ENCODE peak calls at places on chromosomes 6 and 20, in ten cellular contexts. W is T-helper 2 cell; O is effector memory CD8-positive, alpha-beta T cell; V is Calu3; F is GM23248; Q is NCI-H510A; T is stimulated activated CD4-positive, alpha-beta T cell treated with anti-CD3 and anti-CD28 coated beads, TNF-alpha, amount 100 ng/mL, for 1 hour; B is NCI-H187; X is ACHN; D is astrocyte of the spinal cord. I is an unnamed sample.

GRCh38 chr6:43807228-43808061 is 37.4 kb downstream of the VEGFA start:
- DNase-seq in F (peak), W (no peak), X (no peak), O (no peak), V (no peak), D (no peak), T (no peak), Q (no peak), B (no peak), I (no peak)

GRCh38 chr6:131015630-131016263 is 47.3 kb downstream of the EPB41L2 start:
- DNase-seq in W (no peak), B (no peak), T (no peak), D (peak), V (no peak), O (no peak), Q (no peak), F (peak), X (peak), I (peak)

GRCh38 chr6:166477647-166478365 is 95.1 kb upstream of the MPC1 start:
- DNase-seq in T (no peak), W (no peak), V (no peak), F (no peak), D (no peak), Q (no peak), O (no peak), X (no peak), B (no peak), I (no peak)

GRCh38 chr6:128516514-128516898 is 3.9 kb downstream of the PTPRK start:
- DNase-seq in V (no peak), Q (no peak), W (no peak), T (no peak), D (peak), X (peak), F (peak), B (no peak), O (no peak), I (peak)

GRCh38 chr6:69942485-69942884 is 76.1 kb downstream of the COL19A1 start:
- DNase-seq in F (peak), Q (no peak), T (no peak), V (no peak), D (no peak), B (no peak), W (no peak), O (no peak), X (no peak), I (no peak)

GRCh38 chr6:140228491-140228890 is 854.0 kb upstream of the CITED2 start:
- DNase-seq in O (no peak), Q (no peak), V (no peak), T (no peak), W (no peak), X (no peak), B (no peak), F (no peak), D (no peak), I (no peak)

GRCh38 chr6:40912158-40912946 is 126.7 kb downstream of the UNC5CL start:
- DNase-seq in F (peak), T (no peak), B (peak), V (peak), D (no peak), O (no peak), X (peak), Q (peak), W (no peak), I (peak)

GRCh38 chr20:11112837-11113236 is 439.0 kb upstream of the JAG1 start:
- DNase-seq in F (peak), Q (peak), W (no peak), O (no peak), D (no peak), V (no peak), B (no peak), X (no peak), T (no peak), I (no peak)

GRCh38 chr6:4405609-4406212 is 270.3 kb upstream of the ECI2 start:
- DNase-seq in F (no peak), X (no peak), B (no peak), O (no peak), T (no peak), W (no peak), D (no peak), V (no peak), Q (no peak), I (no peak)

GRCh38 chr6:104418839-104419238 is 440.9 kb downstream of the HACE1 start:
- DNase-seq in D (no peak), X (no peak), T (no peak), B (no peak), V (no peak), O (no peak), Q (no peak), F (no peak), W (no peak), I (no peak)

GRCh38 chr20:37907677-37908397 is 4.9 kb downstream of the VSTM2L start:
- DNase-seq in X (peak), D (peak), F (peak), T (no peak), B (peak), Q (no peak), W (no peak), V (peak), O (no peak), I (peak)

GRCh38 chr20:45346291-45346718 is 1.9 kb downstream of the SDC4 start:
- DNase-seq in T (no peak), F (no peak), V (no peak), W (no peak), D (no peak), Q (no peak), X (no peak), O (no peak), B (no peak), I (no peak)

GRCh38 chr6:136113736-136114173 is 136.4 kb downstream of the MTFR2 start:
- DNase-seq in O (no peak), W (no peak), B (peak), V (no peak), D (peak), X (peak), T (no peak), Q (peak), F (peak), I (peak)

I was measured in endothelial cell of umbilical vein.